ENCODE peak calls at places on chromosomes 11 and 22, in four cellular contexts. One of them, this sample, is unnamed.

GRCh38 chr22:37735054-37735453 is 38.2 kb downstream of the TRIOBP start:
- DNase-seq in HCT116: no peak
- DNase-seq in nephron progenitor cell: peak
- DNase-seq in GM12865: no peak
- DNase-seq in this sample: no peak

GRCh38 chr22:20503816-20504215 is 3.6 kb upstream of the MED15 start:
- DNase-seq in HCT116: no peak
- DNase-seq in nephron progenitor cell: no peak
- DNase-seq in GM12865: no peak
- DNase-seq in this sample: no peak

GRCh38 chr11:65506770-65507485 is 8.1 kb downstream of the MALAT1 start:
- DNase-seq in HCT116: peak
- DNase-seq in nephron progenitor cell: no peak
- DNase-seq in GM12865: peak
- DNase-seq in this sample: peak

GRCh38 chr11:73175551-73176144 is 33.5 kb upstream of the FCHSD2 start:
- DNase-seq in HCT116: no peak
- DNase-seq in nephron progenitor cell: no peak
- DNase-seq in GM12865: no peak
- DNase-seq in this sample: no peak

GRCh38 chr11:69914286-69915150 is 95.3 kb upstream of the FGF3 start:
- DNase-seq in HCT116: no peak
- DNase-seq in nephron progenitor cell: no peak
- DNase-seq in GM12865: no peak
- DNase-seq in this sample: no peak

GRCh38 chr22:40479887-40480538 is 109.6 kb downstream of the SGSM3 start:
- DNase-seq in HCT116: no peak
- DNase-seq in nephron progenitor cell: no peak
- DNase-seq in GM12865: no peak
- DNase-seq in this sample: no peak

GRCh38 chr11:62144641-62145255 is 20.9 kb downstream of the INCENP start:
- DNase-seq in HCT116: no peak
- DNase-seq in nephron progenitor cell: no peak
- DNase-seq in GM12865: no peak
- DNase-seq in this sample: no peak

GRCh38 chr11:14700593-14700992 is 57.0 kb downstream of the PDE3B start:
- DNase-seq in HCT116: no peak
- DNase-seq in nephron progenitor cell: no peak
- DNase-seq in GM12865: no peak
- DNase-seq in this sample: no peak

GRCh38 chr11:72308226-72309073 is 64.5 kb upstream of the PHOX2A start:
- DNase-seq in HCT116: no peak
- DNase-seq in nephron progenitor cell: no peak
- DNase-seq in GM12865: peak
- DNase-seq in this sample: peak

GRCh38 chr11:64016512-64016911 is 19.2 kb upstream of the FLRT1 start:
- DNase-seq in HCT116: no peak
- DNase-seq in nephron progenitor cell: no peak
- DNase-seq in GM12865: no peak
- DNase-seq in this sample: no peak

GRCh38 chr11:100888836-100889235 is 201.7 kb downstream of the ARHGAP42 start:
- DNase-seq in HCT116: no peak
- DNase-seq in nephron progenitor cell: no peak
- DNase-seq in GM12865: no peak
- DNase-seq in this sample: no peak

GRCh38 chr11:45031912-45032519 is 81.3 kb upstream of the TP53I11 start:
- DNase-seq in HCT116: no peak
- DNase-seq in nephron progenitor cell: no peak
- DNase-seq in GM12865: peak
- DNase-seq in this sample: no peak

GRCh38 chr11:8267831-8268529 is 4.3 kb upstream of the LMO1 start:
- DNase-seq in HCT116: no peak
- DNase-seq in nephron progenitor cell: peak
- DNase-seq in GM12865: no peak
- DNase-seq in this sample: no peak
- TF ChIP-seq CTCF in HCT116: no peak
- TF ChIP-seq CTCF in nephron progenitor cell: no peak
- TF ChIP-seq CTCF in GM12865: no peak
- TF ChIP-seq CTCF in this sample: no peak

GRCh38 chr11:108733479-108734116 is 68.7 kb downstream of the DDX10 start:
- DNase-seq in HCT116: no peak
- DNase-seq in nephron progenitor cell: no peak
- DNase-seq in GM12865: peak
- DNase-seq in this sample: no peak

GRCh38 chr11:108732395-108732794 is 67.5 kb downstream of the DDX10 start:
- DNase-seq in HCT116: no peak
- DNase-seq in nephron progenitor cell: no peak
- DNase-seq in GM12865: no peak
- DNase-seq in this sample: no peak

GRCh38 chr11:108734956-108735559 is 70.2 kb downstream of the DDX10 start:
- DNase-seq in HCT116: peak
- DNase-seq in nephron progenitor cell: no peak
- DNase-seq in GM12865: peak
- DNase-seq in this sample: no peak
- TF ChIP-seq CTCF in HCT116: peak
- TF ChIP-seq CTCF in nephron progenitor cell: peak
- TF ChIP-seq CTCF in GM12865: peak
- TF ChIP-seq CTCF in this sample: peak

GRCh38 chr22:24942301-24942700 is 4.2 kb downstream of the LHFPL7 start:
- DNase-seq in HCT116: no peak
- DNase-seq in nephron progenitor cell: no peak
- DNase-seq in GM12865: no peak
- DNase-seq in this sample: no peak

GRCh38 chr22:24935771-24936483 is 10.6 kb downstream of the LHFPL7 start:
- DNase-seq in HCT116: no peak
- DNase-seq in nephron progenitor cell: no peak
- DNase-seq in GM12865: no peak
- DNase-seq in this sample: no peak

GRCh38 chr22:24938741-24939341 is 7.7 kb downstream of the LHFPL7 start:
- DNase-seq in HCT116: no peak
- DNase-seq in nephron progenitor cell: peak
- DNase-seq in GM12865: peak
- DNase-seq in this sample: no peak

DNA sequence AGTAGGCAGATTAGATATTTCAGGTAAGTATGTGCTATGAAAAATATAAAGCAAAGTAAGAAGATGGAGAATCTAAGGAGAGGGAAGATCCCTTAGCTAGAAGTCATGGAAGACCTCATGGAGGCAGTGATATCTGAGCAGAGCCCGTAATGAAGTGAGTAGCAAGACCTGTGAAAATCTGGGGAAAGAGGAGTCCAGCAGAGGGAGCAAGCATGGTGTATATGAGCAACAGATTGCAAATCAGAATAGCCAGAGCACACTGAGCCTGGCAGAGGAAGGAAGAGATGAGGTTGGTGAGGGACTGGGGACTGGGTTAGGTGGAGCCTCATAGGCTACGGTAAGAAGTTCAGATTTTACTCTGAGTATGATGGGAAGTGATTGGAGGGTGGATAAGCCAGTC is 9.4 kb downstream of the LHFPL7 start:
- DNase-seq in HCT116: no peak
- DNase-seq in nephron progenitor cell: no peak
- DNase-seq in GM12865: peak
- DNase-seq in this sample: no peak
- TF ChIP-seq CTCF in HCT116: peak
- TF ChIP-seq CTCF in nephron progenitor cell: peak
- TF ChIP-seq CTCF in GM12865: no peak
- TF ChIP-seq CTCF in this sample: peak

GRCh38 chr11:133908827-133909226 is 47.9 kb downstream of the IGSF9B start:
- DNase-seq in HCT116: no peak
- DNase-seq in nephron progenitor cell: no peak
- DNase-seq in GM12865: no peak
- DNase-seq in this sample: no peak

GRCh38 chr11:133907841-133908241 is 48.9 kb downstream of the IGSF9B start:
- DNase-seq in HCT116: no peak
- DNase-seq in nephron progenitor cell: no peak
- DNase-seq in GM12865: no peak
- DNase-seq in this sample: no peak

GRCh38 chr11:133910101-133910500 is 46.7 kb downstream of the IGSF9B start:
- DNase-seq in HCT116: no peak
- DNase-seq in nephron progenitor cell: no peak
- DNase-seq in GM12865: no peak
- DNase-seq in this sample: no peak

GRCh38 chr11:133913761-133914160 is 43.0 kb downstream of the IGSF9B start:
- DNase-seq in HCT116: no peak
- DNase-seq in nephron progenitor cell: no peak
- DNase-seq in GM12865: no peak
- DNase-seq in this sample: no peak

GRCh38 chr11:133911169-133911568 is 45.6 kb downstream of the IGSF9B start:
- DNase-seq in HCT116: no peak
- DNase-seq in nephron progenitor cell: no peak
- DNase-seq in GM12865: no peak
- DNase-seq in this sample: no peak
- TF ChIP-seq CTCF in HCT116: peak
- TF ChIP-seq CTCF in nephron progenitor cell: no peak
- TF ChIP-seq CTCF in GM12865: peak
- TF ChIP-seq CTCF in this sample: peak

This sample was measured in AG09309.